ENCODE peak calls at places on chromosome 10, in five cellular contexts. One of them, this sample, is unnamed.

GRCh38 chr10:19964625-19965024 is 148.4 kb downstream of the PLXDC2 start:
- DNase-seq in progenitor cell of endocrine pancreas: no peak
- DNase-seq in GDM1: no peak
- DNase-seq in LoVo: no peak
- DNase-seq in putamen: no peak
- DNase-seq in this sample: no peak

GRCh38 chr10:18104223-18104872 is 35.9 kb upstream of the CACNB2 start:
- DNase-seq in progenitor cell of endocrine pancreas: peak
- DNase-seq in GDM1: peak
- DNase-seq in LoVo: peak
- DNase-seq in putamen: no peak
- DNase-seq in this sample: peak

GRCh38 chr10:100749309-100750217 is 4.2 kb downstream of the PAX2 start:
- DNase-seq in progenitor cell of endocrine pancreas: no peak
- DNase-seq in GDM1: no peak
- DNase-seq in LoVo: no peak
- DNase-seq in putamen: no peak
- DNase-seq in this sample: no peak

GRCh38 chr10:50624866-50625491 is 1.2 kb upstream of the SGMS1 start:
- DNase-seq in progenitor cell of endocrine pancreas: peak
- DNase-seq in GDM1: peak
- DNase-seq in LoVo: peak
- DNase-seq in putamen: peak
- DNase-seq in this sample: peak

GRCh38 chr10:4763960-4764428 is 62.0 kb upstream of the AKR1E2 start:
- DNase-seq in progenitor cell of endocrine pancreas: no peak
- DNase-seq in GDM1: no peak
- DNase-seq in LoVo: peak
- DNase-seq in putamen: no peak
- DNase-seq in this sample: no peak

GRCh38 chr10:3477683-3478082 is 305.1 kb upstream of the PITRM1 start:
- DNase-seq in progenitor cell of endocrine pancreas: no peak
- DNase-seq in GDM1: no peak
- DNase-seq in LoVo: no peak
- DNase-seq in putamen: no peak
- DNase-seq in this sample: no peak

GRCh38 chr10:131885391-131886165 is 15.2 kb upstream of the PPP2R2D start:
- DNase-seq in progenitor cell of endocrine pancreas: peak
- DNase-seq in GDM1: peak
- DNase-seq in LoVo: peak
- DNase-seq in putamen: peak
- DNase-seq in this sample: peak

GRCh38 chr10:100482181-100482833 is 19.5 kb downstream of the WNT8B start:
- DNase-seq in progenitor cell of endocrine pancreas: peak
- DNase-seq in GDM1: peak
- DNase-seq in LoVo: peak
- DNase-seq in putamen: peak
- DNase-seq in this sample: peak

GRCh38 chr10:128069351-128070051 is 56.7 kb downstream of the MKI67 start:
- DNase-seq in progenitor cell of endocrine pancreas: peak
- DNase-seq in GDM1: peak
- DNase-seq in LoVo: peak
- DNase-seq in putamen: peak
- DNase-seq in this sample: peak

GRCh38 chr10:66980276-66980675 is 54.4 kb downstream of the LRRTM3 start:
- DNase-seq in progenitor cell of endocrine pancreas: no peak
- DNase-seq in GDM1: no peak
- DNase-seq in LoVo: no peak
- DNase-seq in putamen: no peak
- DNase-seq in this sample: no peak

GRCh38 chr10:84540022-84540616 is 211.7 kb downstream of the CCSER2 start:
- DNase-seq in progenitor cell of endocrine pancreas: no peak
- DNase-seq in GDM1: no peak
- DNase-seq in LoVo: peak
- DNase-seq in putamen: no peak
- DNase-seq in this sample: no peak

GRCh38 chr10:49298666-49298989 is 342 bp upstream of the C10orf71 start:
- DNase-seq in progenitor cell of endocrine pancreas: no peak
- DNase-seq in GDM1: no peak
- DNase-seq in LoVo: no peak
- DNase-seq in putamen: no peak
- DNase-seq in this sample: no peak

GRCh38 chr10:72316748-72317435 is 37.8 kb downstream of the DNAJB12 start:
- DNase-seq in progenitor cell of endocrine pancreas: no peak
- DNase-seq in GDM1: peak
- DNase-seq in LoVo: no peak
- DNase-seq in putamen: no peak
- DNase-seq in this sample: no peak

GRCh38 chr10:33665512-33665911 is 331.0 kb upstream of the NRP1 start:
- DNase-seq in progenitor cell of endocrine pancreas: no peak
- DNase-seq in GDM1: no peak
- DNase-seq in LoVo: no peak
- DNase-seq in putamen: no peak
- DNase-seq in this sample: no peak

GRCh38 chr10:112811741-112812551 is 138.1 kb upstream of the TCF7L2 start:
- DNase-seq in progenitor cell of endocrine pancreas: no peak
- DNase-seq in GDM1: no peak
- DNase-seq in LoVo: peak
- DNase-seq in putamen: no peak
- DNase-seq in this sample: no peak

GRCh38 chr10:4834896-4835405 is 8.9 kb downstream of the AKR1E2 start:
- DNase-seq in progenitor cell of endocrine pancreas: no peak
- DNase-seq in GDM1: no peak
- DNase-seq in LoVo: no peak
- DNase-seq in putamen: no peak
- DNase-seq in this sample: no peak

GRCh38 chr10:132392811-132393694 is 3.9 kb upstream of the PWWP2B start:
- DNase-seq in progenitor cell of endocrine pancreas: no peak
- DNase-seq in GDM1: no peak
- DNase-seq in LoVo: peak
- DNase-seq in putamen: no peak
- DNase-seq in this sample: no peak

GRCh38 chr10:95363303-95363912 is 72.6 kb upstream of the PDLIM1 start:
- DNase-seq in progenitor cell of endocrine pancreas: peak
- DNase-seq in GDM1: peak
- DNase-seq in LoVo: peak
- DNase-seq in putamen: peak
- DNase-seq in this sample: peak

GRCh38 chr10:132497788-132498561 is 39.6 kb upstream of the INPP5A start:
- DNase-seq in progenitor cell of endocrine pancreas: no peak
- DNase-seq in GDM1: no peak
- DNase-seq in LoVo: no peak
- DNase-seq in putamen: no peak
- DNase-seq in this sample: no peak

GRCh38 chr10:91909178-91909677 is at the start of gene FGFBP3:
- DNase-seq in progenitor cell of endocrine pancreas: peak
- DNase-seq in GDM1: peak
- DNase-seq in LoVo: peak
- DNase-seq in putamen: peak
- DNase-seq in this sample: peak

GRCh38 chr10:96407560-96408069 is 48.8 kb upstream of the OPALIN start:
- DNase-seq in progenitor cell of endocrine pancreas: no peak
- DNase-seq in GDM1: no peak
- DNase-seq in LoVo: no peak
- DNase-seq in putamen: no peak
- DNase-seq in this sample: no peak

GRCh38 chr10:14032406-14032998 is 298.2 kb downstream of the FRMD4A start:
- DNase-seq in progenitor cell of endocrine pancreas: peak
- DNase-seq in GDM1: no peak
- DNase-seq in LoVo: no peak
- DNase-seq in putamen: no peak
- DNase-seq in this sample: no peak

GRCh38 chr10:132542086-132542775 is 4.6 kb downstream of the INPP5A start:
- DNase-seq in progenitor cell of endocrine pancreas: no peak
- DNase-seq in GDM1: no peak
- DNase-seq in LoVo: no peak
- DNase-seq in putamen: no peak
- DNase-seq in this sample: no peak

GRCh38 chr10:102656791-102657371 is 12.6 kb downstream of the TRIM8 start:
- DNase-seq in progenitor cell of endocrine pancreas: no peak
- DNase-seq in GDM1: no peak
- DNase-seq in LoVo: no peak
- DNase-seq in putamen: no peak
- DNase-seq in this sample: no peak

GRCh38 chr10:76444034-76444800 is 1012.8 kb downstream of the LRMDA start:
- DNase-seq in progenitor cell of endocrine pancreas: no peak
- DNase-seq in GDM1: no peak
- DNase-seq in LoVo: no peak
- DNase-seq in putamen: no peak
- DNase-seq in this sample: no peak

GRCh38 chr10:79402951-79403350 is 42.5 kb downstream of the ZCCHC24 start:
- DNase-seq in progenitor cell of endocrine pancreas: no peak
- DNase-seq in GDM1: no peak
- DNase-seq in LoVo: no peak
- DNase-seq in putamen: no peak
- DNase-seq in this sample: no peak

This sample was measured in MM.1S.